ENCODE peak calls at places on chromosomes 1 and 21, in four cellular contexts. One of them, this sample, is unnamed.

GRCh38 chr1:45001011-45001481 is 10.1 kb downstream of the HECTD3 start:
- DNase-seq in SK-N-SH: no peak
- DNase-seq in HepG2: no peak
- DNase-seq in H1: no peak
- DNase-seq in this sample: no peak

GRCh38 chr1:169348356-169349036 is 19.1 kb downstream of the NME7 start:
- DNase-seq in SK-N-SH: peak
- DNase-seq in HepG2: peak
- DNase-seq in H1: no peak
- DNase-seq in this sample: no peak

GRCh38 chr1:18946550-18947381 is 9.7 kb downstream of the IFFO2 start:
- DNase-seq in SK-N-SH: no peak
- DNase-seq in HepG2: no peak
- DNase-seq in H1: no peak
- DNase-seq in this sample: no peak

GRCh38 chr1:167805041-167805556 is 83.3 kb downstream of the MPZL1 start:
- DNase-seq in SK-N-SH: peak
- DNase-seq in HepG2: no peak
- DNase-seq in H1: no peak
- DNase-seq in this sample: peak

GRCh38 chr1:180228648-180229482 is 1.2 kb upstream of the LHX4 start:
- DNase-seq in SK-N-SH: peak
- DNase-seq in HepG2: no peak
- DNase-seq in H1: peak
- DNase-seq in this sample: no peak

GRCh38 chr1:93979718-93980319 is 70.6 kb upstream of the GCLM start:
- DNase-seq in SK-N-SH: no peak
- DNase-seq in HepG2: peak
- DNase-seq in H1: no peak
- DNase-seq in this sample: no peak

GRCh38 chr1:32716312-32717126 is 13.9 kb upstream of the SYNC start:
- DNase-seq in SK-N-SH: peak
- DNase-seq in HepG2: peak
- DNase-seq in H1: peak
- DNase-seq in this sample: peak

GRCh38 chr1:44811714-44812151 is 3.4 kb downstream of the BTBD19 start:
- DNase-seq in SK-N-SH: peak
- DNase-seq in HepG2: no peak
- DNase-seq in H1: no peak
- DNase-seq in this sample: no peak

GRCh38 chr1:228323401-228323800 is 83.2 kb downstream of the TRIM11 start:
- DNase-seq in SK-N-SH: no peak
- DNase-seq in HepG2: no peak
- DNase-seq in H1: no peak
- DNase-seq in this sample: no peak
- TF ChIP-seq TAF1 in SK-N-SH: no peak
- TF ChIP-seq TAF1 in HepG2: no peak
- TF ChIP-seq TAF1 in H1: no peak
- TF ChIP-seq TAF1 in this sample: no peak

DNA sequence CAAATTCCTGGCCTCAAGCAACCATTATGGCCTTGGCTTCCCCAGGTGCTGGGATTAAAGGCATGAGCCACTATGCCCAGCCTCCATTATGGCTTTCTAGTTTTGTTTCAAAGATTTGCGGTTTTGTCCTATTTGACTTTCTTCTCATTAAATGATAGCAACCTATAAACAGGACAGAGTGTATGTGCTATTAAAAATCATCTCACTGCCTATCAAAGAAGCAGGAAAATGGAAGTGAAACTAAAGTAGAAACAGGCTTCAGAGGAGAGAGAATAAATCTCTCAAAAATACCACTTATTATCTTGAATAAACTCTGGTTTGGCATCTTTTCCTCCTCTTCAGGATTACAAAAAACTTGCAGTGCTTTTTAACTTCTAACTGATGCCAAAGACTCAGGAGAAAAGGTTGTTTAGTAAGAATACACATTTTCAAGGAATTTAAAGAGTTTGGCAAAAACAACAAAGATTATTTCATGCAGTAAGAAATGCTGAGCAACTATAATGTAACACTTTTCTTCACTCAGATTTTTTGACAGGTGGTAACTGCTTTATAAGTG is 28.7 kb downstream of the ACBD3 start:
- DNase-seq in SK-N-SH: no peak
- DNase-seq in HepG2: no peak
- DNase-seq in H1: no peak
- DNase-seq in this sample: no peak
- TF ChIP-seq TAF1 in SK-N-SH: no peak
- TF ChIP-seq TAF1 in HepG2: no peak
- TF ChIP-seq TAF1 in H1: no peak
- TF ChIP-seq TAF1 in this sample: no peak

GRCh38 chr21:25573409-25574206 is 33.7 kb downstream of the MRPL39 start:
- DNase-seq in SK-N-SH: peak
- DNase-seq in HepG2: peak
- DNase-seq in H1: no peak
- DNase-seq in this sample: no peak
- TF ChIP-seq TAF1 in SK-N-SH: no peak
- TF ChIP-seq TAF1 in HepG2: no peak
- TF ChIP-seq TAF1 in H1: no peak
- TF ChIP-seq TAF1 in this sample: no peak

DNA sequence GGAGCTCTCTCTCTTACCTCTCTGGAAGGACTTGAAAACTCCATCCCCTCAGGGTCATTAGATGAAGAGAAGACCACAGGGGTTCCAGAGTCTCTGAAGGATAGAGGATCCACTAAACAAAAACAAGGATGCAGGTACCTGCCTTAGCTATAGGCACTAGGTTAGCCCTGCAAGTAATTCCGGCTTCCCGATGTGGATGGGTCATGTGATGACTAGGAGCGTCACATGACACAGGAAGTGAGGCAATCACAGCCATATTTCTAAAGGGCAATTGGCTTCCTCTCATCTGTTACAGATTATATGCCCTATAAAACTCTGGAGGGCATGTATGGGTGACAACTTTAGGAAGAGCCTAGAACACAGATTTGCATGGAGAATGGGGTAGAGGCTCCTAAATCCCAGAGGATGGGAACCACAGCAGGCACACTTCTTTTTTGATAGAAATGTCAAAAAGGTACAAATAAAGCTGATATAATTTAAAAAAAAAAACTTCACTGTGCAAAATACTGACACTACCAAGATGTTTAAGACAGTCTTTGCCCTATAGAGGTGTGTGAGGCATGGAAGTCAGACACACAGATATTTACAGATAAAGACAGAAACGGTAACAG is 14.1 kb downstream of the ENTREP3 start:
- DNase-seq in SK-N-SH: peak
- DNase-seq in HepG2: peak
- DNase-seq in H1: peak
- DNase-seq in this sample: no peak
- TF ChIP-seq TAF1 in SK-N-SH: peak
- TF ChIP-seq TAF1 in HepG2: peak
- TF ChIP-seq TAF1 in H1: no peak
- TF ChIP-seq TAF1 in this sample: no peak

GRCh38 chr1:119372493-119373086 is 4.0 kb downstream of the HAO2 start:
- DNase-seq in SK-N-SH: no peak
- DNase-seq in HepG2: peak
- DNase-seq in H1: peak
- DNase-seq in this sample: peak
- TF ChIP-seq TAF1 in SK-N-SH: no peak
- TF ChIP-seq TAF1 in HepG2: no peak
- TF ChIP-seq TAF1 in H1: no peak
- TF ChIP-seq TAF1 in this sample: no peak

GRCh38 chr1:48688102-48688760 is 88.5 kb downstream of the BEND5 start:
- DNase-seq in SK-N-SH: peak
- DNase-seq in HepG2: no peak
- DNase-seq in H1: no peak
- DNase-seq in this sample: no peak

GRCh38 chr1:48686159-48686558 is 90.5 kb downstream of the BEND5 start:
- DNase-seq in SK-N-SH: no peak
- DNase-seq in HepG2: no peak
- DNase-seq in H1: no peak
- DNase-seq in this sample: no peak

GRCh38 chr1:48684381-48684780 is 92.3 kb downstream of the BEND5 start:
- DNase-seq in SK-N-SH: no peak
- DNase-seq in HepG2: no peak
- DNase-seq in H1: no peak
- DNase-seq in this sample: no peak

GRCh38 chr1:48683878-48684277 is 92.8 kb downstream of the BEND5 start:
- DNase-seq in SK-N-SH: no peak
- DNase-seq in HepG2: no peak
- DNase-seq in H1: no peak
- DNase-seq in this sample: no peak

GRCh38 chr1:48687271-48688045 is 89.2 kb downstream of the BEND5 start:
- DNase-seq in SK-N-SH: no peak
- DNase-seq in HepG2: no peak
- DNase-seq in H1: no peak
- DNase-seq in this sample: no peak
- TF ChIP-seq TAF1 in SK-N-SH: no peak
- TF ChIP-seq TAF1 in HepG2: no peak
- TF ChIP-seq TAF1 in H1: no peak
- TF ChIP-seq TAF1 in this sample: no peak